ENCODE peak calls at places on chromosomes 16 and 17, in four cellular contexts. Y, I, W and M are unnamed samples.

GRCh38 chr17:33520404-33521032 is 227.4 kb upstream of the ASIC2 start:
- DNase-seq in Y (no peak), I (peak; percentile 51), W (peak; percentile 8), M (peak; percentile 39)

GRCh38 chr17:70535986-70536385 is 366.7 kb downstream of the KCNJ2 start:
- DNase-seq in Y (no peak), I (no peak), W (no peak), M (no peak)

GRCh38 chr16:81633147-81633619 is 145.9 kb upstream of the PLCG2 start:
- DNase-seq in Y (no peak), I (no peak), W (no peak), M (no peak)

GRCh38 chr17:42414782-42415409 is 8.2 kb downstream of the CAVIN1 start:
- DNase-seq in Y (no peak), I (peak; percentile 71), W (peak; percentile 49), M (peak; percentile 52)

GRCh38 chr17:70378005-70378404 is 208.7 kb downstream of the KCNJ2 start:
- DNase-seq in Y (no peak), I (no peak), W (no peak), M (no peak)

GRCh38 chr17:42548070-42548837 is 4.5 kb upstream of the HSD17B1 start:
- DNase-seq in Y (no peak), I (peak; percentile 83), W (peak; percentile 72), M (no peak)

GRCh38 chr16:55678061-55678935 is 22.5 kb downstream of the SLC6A2 start:
- DNase-seq in Y (no peak), I (no peak), W (no peak), M (no peak)

GRCh38 chr16:26905336-26905735 is 161.4 kb upstream of the C16orf82 start:
- DNase-seq in Y (no peak), I (no peak), W (no peak), M (no peak)

GRCh38 chr16:2752850-2753522 is 548 bp downstream of the SRRM2 start:
- DNase-seq in Y (peak; percentile 91), I (peak; percentile 64), W (peak; percentile 36), M (peak; percentile 70)

GRCh38 chr17:66468241-66469087 is 166.1 kb downstream of the PRKCA start:
- DNase-seq in Y (peak; percentile 52), I (no peak), W (peak; percentile 87), M (peak; percentile 96)

GRCh38 chr17:12352127-12352526 is 313.6 kb upstream of the MYOCD start:
- DNase-seq in Y (no peak), I (no peak), W (no peak), M (no peak)

GRCh38 chr16:46658925-46659324 is 30.1 kb downstream of the VPS35 start:
- DNase-seq in Y (no peak), I (no peak), W (no peak), M (peak; percentile 94)

GRCh38 chr17:55845385-55845784 is 94.5 kb downstream of the PCTP start:
- DNase-seq in Y (peak; percentile 68), I (peak; percentile 9), W (no peak), M (no peak)

GRCh38 chr17:80790021-80790765 is 201.4 kb upstream of the CHMP6 start:
- DNase-seq in Y (no peak), I (peak; percentile 64), W (no peak), M (no peak)

GRCh38 chr16:2715519-2715918 is 4.5 kb downstream of the PRSS27 start:
- DNase-seq in Y (peak; percentile 51), I (peak; percentile 88), W (no peak), M (peak; percentile 11)

GRCh38 chr16:48041861-48042435 is 113.8 kb downstream of the ABCC12 start:
- DNase-seq in Y (no peak), I (no peak), W (no peak), M (no peak)

GRCh38 chr16:24344791-24345190 is 88.7 kb downstream of the CACNG3 start:
- DNase-seq in Y (no peak), I (no peak), W (no peak), M (no peak)

GRCh38 chr16:2474877-2475412 is at the start of gene TBC1D24:
- DNase-seq in Y (peak; percentile 96), I (peak; percentile 72), W (peak; percentile 57), M (peak; percentile 66)

GRCh38 chr17:15351925-15352324 is 10.5 kb upstream of the TEKT3 start:
- DNase-seq in Y (peak; percentile 92), I (no peak), W (peak; percentile 89), M (no peak)

GRCh38 chr17:75832164-75832651 is 12.0 kb downstream of the UNC13D start:
- DNase-seq in Y (no peak), I (peak; percentile 54), W (peak; percentile 58), M (peak; percentile 14)

GRCh38 chr17:49523706-49524472 is 28.8 kb downstream of the NGFR start:
- DNase-seq in Y (no peak), I (peak; percentile 48), W (peak; percentile 92), M (no peak)

GRCh38 chr17:80365983-80366382 is 49.0 kb upstream of the ENDOV start:
- DNase-seq in Y (no peak), I (no peak), W (no peak), M (no peak)

GRCh38 chr16:649646-650045 is 481 bp downstream of the WDR90 start:
- DNase-seq in Y (peak; percentile 43), I (peak; percentile 33), W (no peak), M (no peak)

GRCh38 chr16:57185446-57185944 is 344 bp downstream of the PSME3IP1 start:
- DNase-seq in Y (peak; percentile 75), I (peak; percentile 49), W (peak; percentile 72), M (peak; percentile 36)

GRCh38 chr17:30326816-30327215 is 7.0 kb downstream of the TMIGD1 start:
- DNase-seq in Y (no peak), I (no peak), W (no peak), M (no peak)